ENCODE peak calls at places on chromosomes 16 and 17, in four cellular contexts. A, F, U and L are unnamed samples.

GRCh38 chr17:39144414-39144813 is 7.0 kb downstream of the PLXDC1 start:
- DNase-seq in A (no peak), F (no peak), U (no peak), L (peak; percentile 94)

GRCh38 chr17:2542456-2542855 is 30.8 kb upstream of the METTL16 start:
- DNase-seq in A (no peak), F (no peak), U (no peak), L (no peak)

GRCh38 chr16:4847774-4848587 is 700 bp downstream of the UBN1 start:
- DNase-seq in A (no peak), F (peak; percentile 57), U (peak; percentile 38), L (peak; percentile 64)

GRCh38 chr17:19409509-19409908 is 1.5 kb upstream of the RNF112 start:
- DNase-seq in A (no peak), F (peak; percentile 36), U (no peak), L (peak; percentile 91)

GRCh38 chr16:4362476-4363250 is 9.0 kb upstream of the VASN start:
- DNase-seq in A (no peak), F (no peak), U (no peak), L (no peak)

GRCh38 chr16:75931043-75931442 is 204.8 kb upstream of the CPHXL start:
- DNase-seq in A (no peak), F (no peak), U (no peak), L (peak; percentile 97)

GRCh38 chr17:65054602-65055001 is 1.9 kb downstream of the GNA13 start:
- DNase-seq in A (no peak), F (no peak), U (no peak), L (no peak)

GRCh38 chr16:14304891-14305459 is 233.9 kb downstream of the MRTFB start:
- DNase-seq in A (no peak), F (no peak), U (no peak), L (no peak)

GRCh38 chr16:75238132-75238852 is 13.1 kb downstream of the BCAR1 start:
- DNase-seq in A (no peak), F (no peak), U (peak; percentile 27), L (peak; percentile 91)

GRCh38 chr16:9128346-9129342 is 37.2 kb downstream of the HAPSTR1 start:
- DNase-seq in A (peak; percentile 43), F (no peak), U (no peak), L (no peak)

GRCh38 chr17:10698116-10698818 is 873 bp downstream of the ADPRM start:
- DNase-seq in A (no peak), F (peak; percentile 7), U (no peak), L (peak; percentile 10)

GRCh38 chr17:45393477-45393876 is 39.2 kb downstream of the ARHGAP27 start:
- DNase-seq in A (no peak), F (no peak), U (peak; percentile 21), L (no peak)

GRCh38 chr17:6000426-6000825 is 69.8 kb upstream of the WSCD1 start:
- DNase-seq in A (no peak), F (no peak), U (no peak), L (no peak)

GRCh38 chr17:68346448-68346847 is 55.2 kb downstream of the ARSG start:
- DNase-seq in A (no peak), F (no peak), U (no peak), L (no peak)

GRCh38 chr17:34974794-34975428 is 5.4 kb upstream of the LIG3 start:
- DNase-seq in A (peak; percentile 6), F (peak; percentile 72), U (no peak), L (no peak)

GRCh38 chr17:68097161-68097805 is 61.7 kb downstream of the KPNA2 start:
- DNase-seq in A (no peak), F (no peak), U (no peak), L (peak; percentile 26)

GRCh38 chr16:14486520-14487303 is 143.3 kb downstream of the PARN start:
- DNase-seq in A (no peak), F (peak; percentile 93), U (peak; percentile 49), L (peak; percentile 94)

GRCh38 chr17:36599546-36600250 is 1.7 kb upstream of the MRM1 start:
- DNase-seq in A (no peak), F (no peak), U (peak; percentile 31), L (no peak)

GRCh38 chr17:48498168-48498840 is 32.5 kb downstream of the HOXB1 start:
- DNase-seq in A (no peak), F (peak; percentile 54), U (no peak), L (no peak)

GRCh38 chr17:79237448-79238053 is 162.9 kb downstream of the ENGASE start:
- DNase-seq in A (no peak), F (no peak), U (no peak), L (no peak)

GRCh38 chr17:45129940-45130639 is 2.2 kb downstream of the PLCD3 start:
- DNase-seq in A (peak; percentile 46), F (peak; percentile 61), U (no peak), L (peak; percentile 12)

GRCh38 chr16:1780677-1781072 is 1.7 kb downstream of the SPSB3 start:
- DNase-seq in A (no peak), F (no peak), U (no peak), L (no peak)

GRCh38 chr17:57420674-57421392 is 164.5 kb downstream of the MSI2 start:
- DNase-seq in A (no peak), F (no peak), U (no peak), L (no peak)

GRCh38 chr16:84115919-84116719 is 623 bp downstream of the MBTPS1 start:
- DNase-seq in A (no peak), F (peak; percentile 67), U (no peak), L (peak; percentile 39)

GRCh38 chr16:87163637-87164036 is 153.6 kb downstream of the C16orf95 start:
- DNase-seq in A (no peak), F (peak; percentile 34), U (no peak), L (no peak)

GRCh38 chr16:50434872-50435478 is 66.2 kb upstream of the BRD7 start:
- DNase-seq in A (no peak), F (no peak), U (no peak), L (no peak)

GRCh38 chr16:4369006-4369766 is 2.5 kb upstream of the VASN start:
- DNase-seq in A (no peak), F (no peak), U (no peak), L (peak; percentile 51)

GRCh38 chr16:81926036-81926435 is 85.2 kb downstream of the SDR42E1 start:
- DNase-seq in A (no peak), F (no peak), U (no peak), L (no peak)

GRCh38 chr17:78111012-78111726 is 17.4 kb downstream of the TMC6 start:
- DNase-seq in A (no peak), F (no peak), U (no peak), L (no peak)

GRCh38 chr17:73320601-73321264 is 8.9 kb upstream of the CDC42EP4 start:
- DNase-seq in A (no peak), F (no peak), U (peak; percentile 27), L (no peak)

GRCh38 chr17:78278139-78278741 is 46.8 kb downstream of the TMEM235 start:
- DNase-seq in A (no peak), F (peak; percentile 68), U (peak; percentile 82), L (no peak)

GRCh38 chr17:688100-688989 is 26.3 kb downstream of the VPS53 start:
- DNase-seq in A (no peak), F (peak; percentile 66), U (no peak), L (peak; percentile 41)

GRCh38 chr16:87780385-87780989 is 14.7 kb upstream of the KLHDC4 start:
- DNase-seq in A (no peak), F (no peak), U (no peak), L (peak; percentile 38)

GRCh38 chr17:19718613-19719364 is 2.4 kb upstream of the SLC47A2 start:
- DNase-seq in A (peak; percentile 78), F (peak; percentile 64), U (peak; percentile 74), L (no peak)

GRCh38 chr16:4790871-4791270 is 2.7 kb upstream of the SEPTIN12 start:
- DNase-seq in A (no peak), F (no peak), U (no peak), L (no peak)

GRCh38 chr16:90046971-90047713 is 27.9 kb upstream of the DBNDD1 start:
- DNase-seq in A (peak; percentile 88), F (no peak), U (peak; percentile 55), L (peak; percentile 58)

GRCh38 chr17:40242774-40243173 is 23.7 kb downstream of the WIPF2 start:
- DNase-seq in A (no peak), F (no peak), U (no peak), L (no peak)

GRCh38 chr17:40244255-40244654 is 25.2 kb downstream of the WIPF2 start:
- DNase-seq in A (no peak), F (no peak), U (no peak), L (no peak)

GRCh38 chr17:40247926-40248495 is 28.9 kb downstream of the WIPF2 start:
- DNase-seq in A (no peak), F (no peak), U (no peak), L (no peak)

GRCh38 chr17:40241435-40241834 is 22.3 kb downstream of the WIPF2 start:
- DNase-seq in A (no peak), F (no peak), U (no peak), L (no peak)

DNA sequence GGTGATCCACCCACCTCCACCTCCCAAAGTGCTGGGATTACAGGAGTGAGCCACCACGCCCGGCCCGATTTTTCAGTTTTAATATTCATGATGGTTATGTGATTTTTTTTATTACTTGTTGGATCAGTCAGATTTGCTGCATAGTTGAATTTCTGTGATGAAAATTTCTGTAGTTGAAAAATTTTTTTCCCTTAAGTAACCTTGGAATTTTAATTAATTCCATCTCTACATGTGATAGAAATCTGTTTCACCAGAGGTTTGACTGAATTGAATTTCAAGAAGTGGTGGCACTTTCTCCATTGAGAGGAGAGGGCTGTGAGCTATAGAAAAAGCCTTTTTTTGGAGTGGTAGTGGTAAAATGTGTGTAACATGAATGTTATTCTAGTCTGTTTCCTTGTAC is 24.7 kb downstream of the WIPF2 start:
- DNase-seq in A (no peak), F (no peak), U (no peak), L (no peak)
- H4K5ac ChIP-seq in A (no peak overlapping the region), F (no peak overlapping the region), U (no peak overlapping the region), L (no peak overlapping the region)

GRCh38 chr16:35561346-35561745 is 2101.9 kb downstream of the TP53TG3F start:
- DNase-seq in A (no peak), F (no peak), U (no peak), L (no peak)
- H4K5ac ChIP-seq in A (no peak overlapping the region), F (no peak overlapping the region), U (no peak overlapping the region), L (no peak overlapping the region)

GRCh38 chr16:85822145-85822544 is 22.6 kb downstream of the COX4I1 start:
- DNase-seq in A (no peak), F (no peak), U (no peak), L (no peak)

GRCh38 chr16:85823328-85823920 is 23.9 kb downstream of the COX4I1 start:
- DNase-seq in A (no peak), F (no peak), U (no peak), L (no peak)

GRCh38 chr16:85820604-85821372 is 21.3 kb downstream of the COX4I1 start:
- DNase-seq in A (no peak), F (no peak), U (no peak), L (no peak)

GRCh38 chr16:85819711-85820110 is 20.2 kb downstream of the COX4I1 start:
- DNase-seq in A (no peak), F (no peak), U (no peak), L (no peak)

GRCh38 chr16:85821441-85821901 is 22.0 kb downstream of the COX4I1 start:
- DNase-seq in A (peak; percentile 99), F (peak; percentile 85), U (peak; percentile 86), L (peak; percentile 76)
- H4K5ac ChIP-seq in A (no peak overlapping the region), F (no peak overlapping the region), U (no peak overlapping the region), L (no peak overlapping the region)

GRCh38 chr16:589658-590159 is at the start of gene RAB40C:
- DNase-seq in A (peak; percentile 99), F (peak; percentile 98), U (peak; percentile 99), L (peak; percentile 97)
- H4K5ac ChIP-seq in A (peak within 1 kb of the TSS; percentile 100), F (no peak within 1 kb of the TSS), U (no peak within 1 kb of the TSS), L (peak within 1 kb of the TSS; percentile 97)

DNA sequence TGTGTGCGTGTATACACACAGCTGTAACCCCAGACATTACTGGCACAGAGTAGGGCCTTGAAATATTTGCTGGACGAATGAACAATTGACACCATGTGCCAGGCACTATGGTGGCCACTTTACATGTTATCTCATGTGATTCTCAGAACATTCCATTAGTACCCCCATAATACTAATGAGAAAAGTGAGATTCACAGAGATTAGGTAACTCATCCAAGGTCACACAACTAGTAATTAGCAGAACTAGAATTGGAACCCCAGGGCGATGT is 2.0 kb upstream of the MATCAP1 start:
- DNase-seq in A (no peak), F (no peak), U (no peak), L (no peak)
- H4K5ac ChIP-seq in A (no peak overlapping the region), F (no peak overlapping the region), U (no peak overlapping the region), L (no peak overlapping the region)